ENCODE peak calls at places on chromosomes 1 and 21, in six cellular contexts. Q is IMR-90, H is neuronal stem cell, S is H1, N is mesendoderm, R is mesenchymal stem cell. E is an unnamed sample.

GRCh38 chr21:45959182-45959581 is 22.4 kb upstream of the COL6A1 start:
- DNase-seq in R (peak), H (no peak), S (no peak), Q (no peak), N (no peak), E (no peak)

GRCh38 chr1:204463125-204464060 is 31.2 kb downstream of the PIK3C2B start:
- DNase-seq in H (no peak), S (no peak), R (no peak), Q (no peak), N (no peak), E (no peak)

GRCh38 chr1:224929335-224930237 is at the start of gene DNAH14:
- DNase-seq in N (peak), H (peak), Q (peak), S (peak), R (peak), E (peak)

GRCh38 chr1:202162418-202163280 is 2.2 kb upstream of the PTPN7 start:
- DNase-seq in N (no peak), H (no peak), R (no peak), Q (no peak), S (no peak), E (no peak)

GRCh38 chr1:76256289-76257223 is 182.0 kb downstream of the ST6GALNAC3 start:
- DNase-seq in R (no peak), S (no peak), H (no peak), N (no peak), Q (no peak), E (no peak)

GRCh38 chr1:24984800-24985552 is 54.9 kb upstream of the RUNX3 start:
- DNase-seq in Q (no peak), R (no peak), S (no peak), N (peak), H (no peak), E (no peak)

GRCh38 chr1:63915121-63915520 is 141.3 kb downstream of the ROR1 start:
- DNase-seq in S (no peak), R (peak), N (peak), Q (peak), H (no peak), E (no peak)

GRCh38 chr1:168452329-168452728 is 91.5 kb downstream of the XCL2 start:
- DNase-seq in R (no peak), H (no peak), N (peak), Q (no peak), S (peak), E (no peak)

GRCh38 chr1:48756704-48757316 is 19.9 kb downstream of the BEND5 start:
- DNase-seq in S (no peak), H (no peak), R (no peak), Q (no peak), N (no peak), E (no peak)

GRCh38 chr1:203590559-203590958 is 36.1 kb upstream of the ATP2B4 start:
- DNase-seq in N (peak), R (peak), H (no peak), Q (peak), S (no peak), E (peak)

GRCh38 chr1:227940791-227941241 is 6.9 kb downstream of the WNT9A start:
- DNase-seq in R (no peak), N (no peak), H (no peak), S (no peak), Q (no peak), E (no peak)

GRCh38 chr1:54486864-54487263 is 61.2 kb upstream of the ACOT11 start:
- DNase-seq in H (no peak), S (no peak), Q (no peak), R (no peak), N (no peak), E (no peak)

GRCh38 chr1:95073446-95073845 is 695 bp upstream of the ALG14 start:
- DNase-seq in Q (no peak), S (no peak), H (no peak), N (no peak), R (no peak), E (no peak)

GRCh38 chr1:157085416-157085815 is 14.2 kb downstream of the ETV3L start:
- DNase-seq in H (no peak), Q (no peak), N (no peak), R (peak), S (no peak), E (peak)

GRCh38 chr1:118396824-118397530 is 211.9 kb upstream of the SPAG17 start:
- DNase-seq in H (no peak), Q (no peak), S (no peak), R (no peak), N (no peak), E (no peak)

GRCh38 chr1:212699104-212699838 is 369 bp downstream of the BATF3 start:
- DNase-seq in N (peak), R (peak), Q (peak), H (no peak), S (peak), E (peak)

GRCh38 chr1:62368989-62369388 is 49.8 kb upstream of the KANK4 start:
- DNase-seq in H (no peak), Q (no peak), S (no peak), R (no peak), N (peak), E (no peak)

GRCh38 chr21:26445440-26445839 is 127.6 kb downstream of the CYYR1 start:
- DNase-seq in R (peak), S (no peak), Q (peak), H (no peak), N (no peak), E (no peak)

GRCh38 chr1:172905452-172905851 is 145.3 kb downstream of the TNFSF18 start:
- DNase-seq in N (no peak), Q (peak), S (no peak), R (peak), H (no peak), E (no peak)

GRCh38 chr1:171801395-171801990 is 20.0 kb downstream of the METTL13 start:
- DNase-seq in Q (peak), H (peak), R (peak), S (no peak), N (peak), E (no peak)

GRCh38 chr1:98112631-98113030 is 191.8 kb upstream of the DPYD start:
- DNase-seq in Q (no peak), H (no peak), N (no peak), R (no peak), S (no peak), E (no peak)

GRCh38 chr1:37574834-37575479 is 18.2 kb downstream of the DNALI1 start:
- DNase-seq in N (no peak), R (peak), S (no peak), Q (peak), H (no peak), E (no peak)

GRCh38 chr1:220906561-220907334 is 27.5 kb downstream of the HLX start:
- DNase-seq in S (no peak), Q (peak), R (no peak), H (no peak), N (no peak), E (no peak)

GRCh38 chr1:22930235-22930912 is 42.3 kb downstream of the LACTBL1 start:
- DNase-seq in S (peak), Q (peak), N (peak), R (peak), H (peak), E (peak)

GRCh38 chr1:37478451-37478871 is 4.1 kb downstream of the ZC3H12A start:
- DNase-seq in S (no peak), H (no peak), Q (peak), N (no peak), R (peak), E (peak)

GRCh38 chr1:246577720-246578106 is 11.5 kb downstream of the CNST start:
- DNase-seq in Q (peak), R (no peak), N (no peak), H (no peak), S (no peak), E (no peak)

GRCh38 chr1:66968574-66968973 is 43.8 kb downstream of the MIER1 start:
- DNase-seq in N (no peak), H (no peak), R (no peak), Q (peak), S (no peak), E (no peak)

GRCh38 chr1:93730621-93731020 is 49.0 kb upstream of the BCAR3 start:
- DNase-seq in Q (no peak), N (no peak), R (no peak), H (no peak), S (no peak), E (peak)

GRCh38 chr1:143735764-143736461 is 235.9 kb downstream of the FAM72C start:
- DNase-seq in R (no peak), N (peak), S (peak), H (peak), Q (no peak), E (no peak)

GRCh38 chr1:186792870-186793581 is 35.7 kb upstream of the PLA2G4A start:
- DNase-seq in S (no peak), Q (peak), N (no peak), H (no peak), R (peak), E (no peak)

GRCh38 chr1:179630719-179631118 is 39.1 kb downstream of the TDRD5 start:
- DNase-seq in R (no peak), N (no peak), S (no peak), Q (no peak), H (no peak), E (no peak)

DNA sequence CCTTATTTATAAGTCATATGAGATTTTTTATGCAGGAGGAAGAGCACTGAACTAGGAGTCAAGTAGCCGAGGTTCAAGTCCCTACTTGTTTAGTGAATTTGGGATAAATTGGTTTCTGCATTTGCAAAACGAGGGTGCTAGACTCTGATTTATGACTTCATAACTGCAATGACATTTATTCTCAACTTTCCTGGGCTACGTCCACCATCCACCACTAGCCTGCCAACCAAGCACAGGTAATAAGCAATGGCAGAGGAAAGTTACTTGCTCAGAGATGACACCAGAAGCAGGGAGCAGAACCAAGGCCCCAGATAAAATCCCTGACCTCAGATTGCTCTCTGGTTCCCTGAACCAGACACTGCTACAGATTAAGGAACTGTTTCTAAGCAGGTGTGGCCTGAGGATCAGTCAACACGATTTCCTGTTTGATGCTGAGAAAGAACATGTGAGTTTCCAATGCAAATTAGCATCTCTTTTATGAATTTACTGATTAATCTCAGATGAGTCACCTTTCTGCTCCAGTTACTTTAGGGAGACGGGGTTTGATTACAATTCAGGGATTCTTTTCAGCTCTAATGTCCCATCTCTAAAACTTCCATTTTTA is 52.7 kb downstream of the PLPP3 start:
- DNase-seq in Q (peak), R (no peak), S (no peak), N (no peak), H (no peak), E (no peak)
- H4K8ac ChIP-seq in Q (no peak), R (no peak), S (no peak), N (peak), H (no peak), E (no peak)

GRCh38 chr1:235504122-235504493 is at the start of gene B3GALNT2:
- DNase-seq in H (no peak), R (no peak), Q (no peak), N (no peak), S (no peak), E (peak)

GRCh38 chr1:235504494-235505222 is 406 bp upstream of the B3GALNT2 start:
- DNase-seq in S (peak), Q (peak), H (peak), N (peak), R (peak), E (peak)

GRCh38 chr1:235502601-235503332 is 1.5 kb downstream of the B3GALNT2 start:
- DNase-seq in S (no peak), N (no peak), R (peak), H (no peak), Q (peak), E (no peak)

GRCh38 chr1:235503333-235504121 is 725 bp downstream of the B3GALNT2 start:
- DNase-seq in S (no peak), H (no peak), R (peak), Q (peak), N (peak), E (peak)

GRCh38 chr1:235500971-235501540 is 3.2 kb downstream of the B3GALNT2 start:
- DNase-seq in Q (peak), R (peak), H (no peak), N (peak), S (no peak), E (peak)
- H3K4me3 ChIP-seq in Q (no peak), R (no peak), H (no peak), N (no peak), S (no peak), E (no peak)

GRCh38 chr1:52055066-52055853 is at the start of gene TXNDC12:
- DNase-seq in S (peak), H (peak), Q (peak), N (peak), R (peak), E (peak)

GRCh38 chr1:52055854-52056109 is 313 bp upstream of the BTF3L4 start:
- DNase-seq in H (no peak), Q (no peak), R (no peak), S (no peak), N (no peak), E (no peak)

GRCh38 chr1:52056937-52057231 is 789 bp downstream of the BTF3L4 start:
- DNase-seq in S (no peak), H (no peak), R (no peak), N (no peak), Q (no peak), E (no peak)

GRCh38 chr1:52057245-52057644 is 1.1 kb downstream of the BTF3L4 start:
- DNase-seq in H (no peak), S (no peak), Q (no peak), N (no peak), R (no peak), E (no peak)

DNA sequence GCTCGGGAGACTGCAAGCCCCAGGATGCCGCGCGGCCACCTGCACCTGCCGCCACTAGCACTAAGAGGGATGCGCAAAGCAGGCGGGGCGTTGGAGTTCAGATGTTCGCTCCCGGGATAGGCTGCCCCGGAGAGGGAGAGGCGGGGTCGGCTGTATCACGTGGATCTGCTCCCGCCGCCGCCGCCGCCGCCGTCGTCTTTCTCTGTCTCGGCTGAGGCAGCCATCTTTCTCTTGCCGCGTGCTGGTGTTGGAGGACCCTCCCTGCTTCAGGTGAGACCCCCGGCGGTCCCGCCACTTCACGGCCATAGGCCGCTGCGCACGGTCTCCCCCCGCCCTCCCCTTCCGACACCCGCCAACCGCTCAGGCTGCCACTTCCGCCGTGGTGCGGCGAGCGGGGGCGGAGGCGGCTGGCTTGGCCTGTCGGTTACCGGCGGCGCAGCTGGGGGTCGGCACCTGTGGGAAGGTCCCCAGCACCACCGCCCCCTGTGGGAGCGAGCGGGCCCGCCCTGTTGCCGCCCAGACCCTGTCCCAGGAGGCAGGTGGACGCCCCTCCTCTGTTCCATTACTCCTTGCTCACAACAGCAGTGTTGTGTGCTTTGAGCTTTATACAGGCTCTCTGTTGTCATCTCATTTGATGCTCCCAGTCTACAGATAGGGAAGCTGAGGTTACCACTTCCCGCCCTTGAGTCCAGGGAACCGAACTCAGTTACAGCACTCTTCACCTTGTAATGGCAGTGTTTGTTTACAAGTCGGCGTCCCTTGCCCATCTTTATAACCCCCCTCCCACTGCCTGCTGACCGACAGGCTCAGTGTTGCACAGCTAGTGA is at the start of gene BTF3L4:
- DNase-seq in H (peak), N (peak), S (peak), Q (peak), R (peak), E (peak)
- H2BK120ac ChIP-seq in H (no peak), N (no peak), S (peak), Q (peak), R (peak), E (peak)

GRCh38 chr21:18409579-18409978 is 6.0 kb upstream of the TMPRSS15 start:
- DNase-seq in H (no peak), Q (no peak), N (no peak), S (no peak), R (no peak), E (no peak)

GRCh38 chr21:18417361-18417760 is 13.8 kb upstream of the TMPRSS15 start:
- DNase-seq in Q (no peak), R (no peak), S (no peak), H (no peak), N (no peak), E (no peak)

DNA sequence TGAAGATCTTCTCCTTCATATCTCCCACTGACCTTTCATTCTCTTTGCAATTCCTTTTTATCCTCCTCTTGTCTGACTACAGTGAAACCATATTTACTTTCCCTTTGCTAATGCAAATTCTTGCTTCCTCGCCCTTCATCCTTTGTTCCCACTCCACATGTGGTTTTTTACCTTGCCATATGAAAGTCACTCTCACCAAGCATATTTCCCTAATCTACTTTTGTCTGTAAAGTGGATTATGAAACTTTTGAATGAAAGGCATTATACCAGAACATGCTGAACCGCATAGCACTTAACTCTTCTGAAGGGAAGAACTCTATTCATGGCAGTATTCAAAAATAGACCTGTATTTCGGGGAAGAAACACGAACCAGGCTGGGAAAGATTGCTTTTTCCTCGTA is 8.0 kb upstream of the TMPRSS15 start:
- DNase-seq in Q (no peak), R (no peak), N (no peak), S (no peak), H (peak), E (no peak)
- H4K8ac ChIP-seq in Q (no peak), R (no peak), N (no peak), S (no peak), H (no peak), E (no peak)

GRCh38 chr1:109441105-109441504 is 14.9 kb upstream of the PSMA5 start:
- DNase-seq in H (no peak), S (no peak), R (no peak), Q (peak), N (no peak), E (no peak)
- H3K4me3 ChIP-seq in H (no peak), S (no peak), R (no peak), Q (no peak), N (no peak), E (no peak)

E was measured in trophoblast cell.